ENCODE peak calls at places on chromosomes 13 and 19, in six cellular contexts. One of them, this sample, is unnamed.

GRCh38 chr13:69565334-69565733 is 542.3 kb upstream of the ATXN8OS start:
- DNase-seq in left cardiac atrium: no peak
- DNase-seq in hepatocyte: peak
- DNase-seq in mesothelial cell of epicardium: no peak
- DNase-seq in NCI-H1092: no peak
- DNase-seq in NCI-H1105: no peak
- DNase-seq in this sample: no peak

GRCh38 chr19:4957981-4958380 is 10.9 kb upstream of the KDM4B start:
- DNase-seq in left cardiac atrium: no peak
- DNase-seq in hepatocyte: no peak
- DNase-seq in mesothelial cell of epicardium: no peak
- DNase-seq in NCI-H1092: no peak
- DNase-seq in NCI-H1105: no peak
- DNase-seq in this sample: no peak

GRCh38 chr13:113089693-113090414 is 15.7 kb upstream of the F7 start:
- DNase-seq in left cardiac atrium: peak
- DNase-seq in hepatocyte: no peak
- DNase-seq in mesothelial cell of epicardium: no peak
- DNase-seq in NCI-H1092: no peak
- DNase-seq in NCI-H1105: no peak
- DNase-seq in this sample: peak

GRCh38 chr19:3509566-3509989 is 3.5 kb downstream of the FZR1 start:
- DNase-seq in left cardiac atrium: no peak
- DNase-seq in hepatocyte: no peak
- DNase-seq in mesothelial cell of epicardium: no peak
- DNase-seq in NCI-H1092: no peak
- DNase-seq in NCI-H1105: no peak
- DNase-seq in this sample: no peak

GRCh38 chr19:30864460-30865215 is 484.6 kb downstream of the TSHZ3 start:
- DNase-seq in left cardiac atrium: no peak
- DNase-seq in hepatocyte: no peak
- DNase-seq in mesothelial cell of epicardium: no peak
- DNase-seq in NCI-H1092: no peak
- DNase-seq in NCI-H1105: no peak
- DNase-seq in this sample: no peak

GRCh38 chr19:46731007-46731501 is 14.1 kb upstream of the PRKD2 start:
- DNase-seq in left cardiac atrium: no peak
- DNase-seq in hepatocyte: no peak
- DNase-seq in mesothelial cell of epicardium: no peak
- DNase-seq in NCI-H1092: no peak
- DNase-seq in NCI-H1105: no peak
- DNase-seq in this sample: no peak

GRCh38 chr19:49125025-49125731 is 5.8 kb downstream of the PPFIA3 start:
- DNase-seq in left cardiac atrium: no peak
- DNase-seq in hepatocyte: peak
- DNase-seq in mesothelial cell of epicardium: no peak
- DNase-seq in NCI-H1092: no peak
- DNase-seq in NCI-H1105: no peak
- DNase-seq in this sample: no peak

GRCh38 chr13:62583466-62583865 is 1167.8 kb upstream of the PCDH20 start:
- DNase-seq in left cardiac atrium: no peak
- DNase-seq in hepatocyte: no peak
- DNase-seq in mesothelial cell of epicardium: no peak
- DNase-seq in NCI-H1092: no peak
- DNase-seq in NCI-H1105: no peak
- DNase-seq in this sample: no peak

GRCh38 chr19:39974377-39975155 is 3.6 kb downstream of the PSMC4 start:
- DNase-seq in left cardiac atrium: no peak
- DNase-seq in hepatocyte: no peak
- DNase-seq in mesothelial cell of epicardium: no peak
- DNase-seq in NCI-H1092: no peak
- DNase-seq in NCI-H1105: no peak
- DNase-seq in this sample: no peak

GRCh38 chr19:12730054-12730453 is 4.4 kb downstream of the TRIR start:
- DNase-seq in left cardiac atrium: no peak
- DNase-seq in hepatocyte: no peak
- DNase-seq in mesothelial cell of epicardium: no peak
- DNase-seq in NCI-H1092: no peak
- DNase-seq in NCI-H1105: no peak
- DNase-seq in this sample: no peak

GRCh38 chr13:110799246-110800236 is 86.0 kb downstream of the ING1 start:
- DNase-seq in left cardiac atrium: peak
- DNase-seq in hepatocyte: peak
- DNase-seq in mesothelial cell of epicardium: no peak
- DNase-seq in NCI-H1092: no peak
- DNase-seq in NCI-H1105: no peak
- DNase-seq in this sample: no peak

GRCh38 chr19:48484931-48485612 is 15.9 kb downstream of the CYTH2 start:
- DNase-seq in left cardiac atrium: no peak
- DNase-seq in hepatocyte: no peak
- DNase-seq in mesothelial cell of epicardium: no peak
- DNase-seq in NCI-H1092: no peak
- DNase-seq in NCI-H1105: no peak
- DNase-seq in this sample: no peak

GRCh38 chr19:55156202-55157063 is 1.1 kb downstream of the TNNI3 start:
- DNase-seq in left cardiac atrium: peak
- DNase-seq in hepatocyte: peak
- DNase-seq in mesothelial cell of epicardium: peak
- DNase-seq in NCI-H1092: peak
- DNase-seq in NCI-H1105: peak
- DNase-seq in this sample: peak

GRCh38 chr19:37594982-37595382 is 306 bp downstream of the ZNF540 start:
- DNase-seq in left cardiac atrium: peak
- DNase-seq in hepatocyte: peak
- DNase-seq in mesothelial cell of epicardium: no peak
- DNase-seq in NCI-H1092: peak
- DNase-seq in NCI-H1105: peak
- DNase-seq in this sample: peak

GRCh38 chr19:58476498-58477015 is 405 bp downstream of the ZNF446 start:
- DNase-seq in left cardiac atrium: peak
- DNase-seq in hepatocyte: peak
- DNase-seq in mesothelial cell of epicardium: no peak
- DNase-seq in NCI-H1092: no peak
- DNase-seq in NCI-H1105: no peak
- DNase-seq in this sample: no peak

GRCh38 chr13:99050983-99051488 is 73.2 kb upstream of the DOCK9 start:
- DNase-seq in left cardiac atrium: no peak
- DNase-seq in hepatocyte: no peak
- DNase-seq in mesothelial cell of epicardium: no peak
- DNase-seq in NCI-H1092: no peak
- DNase-seq in NCI-H1105: no peak
- DNase-seq in this sample: no peak

GRCh38 chr19:19039901-19040300 is 6.5 kb downstream of the ARMC6 start:
- DNase-seq in left cardiac atrium: no peak
- DNase-seq in hepatocyte: no peak
- DNase-seq in mesothelial cell of epicardium: no peak
- DNase-seq in NCI-H1092: no peak
- DNase-seq in NCI-H1105: no peak
- DNase-seq in this sample: no peak

GRCh38 chr19:33202546-33203507 is 8.7 kb downstream of the LRP3 start:
- DNase-seq in left cardiac atrium: no peak
- DNase-seq in hepatocyte: no peak
- DNase-seq in mesothelial cell of epicardium: no peak
- DNase-seq in NCI-H1092: no peak
- DNase-seq in NCI-H1105: no peak
- DNase-seq in this sample: no peak

GRCh38 chr13:99329477-99329876 is 22.3 kb upstream of the GPR183 start:
- DNase-seq in left cardiac atrium: no peak
- DNase-seq in hepatocyte: no peak
- DNase-seq in mesothelial cell of epicardium: no peak
- DNase-seq in NCI-H1092: no peak
- DNase-seq in NCI-H1105: no peak
- DNase-seq in this sample: no peak

GRCh38 chr13:31174018-31174417 is 12.3 kb upstream of the HSPH1 start:
- DNase-seq in left cardiac atrium: no peak
- DNase-seq in hepatocyte: no peak
- DNase-seq in mesothelial cell of epicardium: no peak
- DNase-seq in NCI-H1092: no peak
- DNase-seq in NCI-H1105: no peak
- DNase-seq in this sample: no peak

GRCh38 chr13:44031555-44031954 is 151.9 kb downstream of the LACC1 start:
- DNase-seq in left cardiac atrium: no peak
- DNase-seq in hepatocyte: no peak
- DNase-seq in mesothelial cell of epicardium: no peak
- DNase-seq in NCI-H1092: no peak
- DNase-seq in NCI-H1105: no peak
- DNase-seq in this sample: no peak

GRCh38 chr13:99378985-99379734 is 72.0 kb upstream of the GPR183 start:
- DNase-seq in left cardiac atrium: no peak
- DNase-seq in hepatocyte: no peak
- DNase-seq in mesothelial cell of epicardium: no peak
- DNase-seq in NCI-H1092: no peak
- DNase-seq in NCI-H1105: no peak
- DNase-seq in this sample: no peak

GRCh38 chr13:43116242-43116641 is 92.9 kb downstream of the DNAJC15 start:
- DNase-seq in left cardiac atrium: no peak
- DNase-seq in hepatocyte: no peak
- DNase-seq in mesothelial cell of epicardium: no peak
- DNase-seq in NCI-H1092: no peak
- DNase-seq in NCI-H1105: no peak
- DNase-seq in this sample: no peak

This sample was measured in left ventricle myocardium inferior.